ENCODE peak calls at places on chromosome 19, in eight cellular contexts. B is transverse colon, O is SK-N-SH, J is ovary, G is esophagus muscularis mucosa, F is A549, P is suprapubic skin, T is stomach. L is an unnamed sample.

GRCh38 chr19:33871605-33872004 is 74.9 kb downstream of the KCTD15 start:
- DNase-seq in J (no peak), P (no peak), T (no peak), F (no peak), O (no peak), B (no peak), G (no peak), L (no peak)

GRCh38 chr19:47378246-47378645 is 29.1 kb downstream of the DHX34 start:
- DNase-seq in J (no peak), O (no peak), F (no peak), P (no peak), G (no peak), T (no peak), B (no peak), L (no peak)

GRCh38 chr19:7888145-7888825 is at the start of gene LRRC8E:
- DNase-seq in O (peak; percentile 24), B (peak; percentile 79), J (peak; percentile 17), P (no peak), F (peak; percentile 62), T (peak; percentile 79), G (no peak), L (no peak)

GRCh38 chr19:8358948-8359347 is 5.0 kb upstream of the ANGPTL4 start:
- DNase-seq in F (no peak), J (no peak), P (no peak), O (no peak), G (no peak), T (no peak), B (no peak), L (no peak)

GRCh38 chr19:51751655-51752054 is at the start of gene FPR1:
- DNase-seq in J (no peak), O (no peak), B (no peak), F (no peak), P (peak; percentile 23), G (no peak), T (no peak), L (no peak)

GRCh38 chr19:19105365-19106060 is 32.8 kb downstream of the TMEM161A start:
- DNase-seq in B (peak; percentile 69), J (peak; percentile 89), O (peak; percentile 56), T (peak; percentile 51), P (no peak), G (no peak), F (peak; percentile 48), L (no peak)

GRCh38 chr19:29845576-29846176 is 33.9 kb downstream of the CCNE1 start:
- DNase-seq in J (no peak), G (no peak), O (peak; percentile 63), T (no peak), B (peak; percentile 37), P (no peak), F (peak; percentile 87), L (no peak)

GRCh38 chr19:30851646-30852045 is 479.5 kb downstream of the ZNF536 start:
- DNase-seq in O (no peak), G (peak; percentile 83), F (no peak), P (no peak), J (no peak), B (no peak), T (no peak), L (no peak)

GRCh38 chr19:6802336-6803035 is 30.0 kb downstream of the VAV1 start:
- DNase-seq in O (no peak), F (peak; percentile 25), P (peak; percentile 78), G (peak; percentile 92), T (peak; percentile 39), J (no peak), B (peak; percentile 60), L (peak; percentile 28)

GRCh38 chr19:13817018-13817614 is 21.9 kb downstream of the ZSWIM4 start:
- DNase-seq in T (peak; percentile 74), P (no peak), G (no peak), B (peak; percentile 82), J (no peak), O (no peak), F (no peak), L (no peak)

GRCh38 chr19:18746393-18747167 is 44.5 kb downstream of the COMP start:
- DNase-seq in G (no peak), T (no peak), F (no peak), J (no peak), P (no peak), O (no peak), B (no peak), L (no peak)

GRCh38 chr19:19966862-19967261 is 66.1 kb downstream of the ZNF93 start:
- DNase-seq in B (no peak), J (no peak), O (no peak), P (no peak), G (peak; percentile 17), F (no peak), T (no peak), L (no peak)

GRCh38 chr19:52570005-52570861 is at the start of gene ZNF701:
- DNase-seq in G (peak; percentile 99), F (no peak), P (peak; percentile 98), B (peak; percentile 97), J (peak; percentile 97), O (peak; percentile 92), T (peak; percentile 97), L (peak; percentile 96)

GRCh38 chr19:11027381-11027780 is 61.9 kb upstream of the LDLR start:
- DNase-seq in G (no peak), B (no peak), P (no peak), O (no peak), J (no peak), F (no peak), T (no peak), L (no peak)

GRCh38 chr19:13051581-13052165 is 51.0 kb downstream of the LYL1 start:
- DNase-seq in F (no peak), B (peak; percentile 76), O (no peak), P (no peak), G (no peak), J (peak; percentile 76), T (peak; percentile 88), L (peak; percentile 50)

GRCh38 chr19:35644987-35645679 is 3.0 kb upstream of the COX6B1 start:
- DNase-seq in B (peak; percentile 92), P (peak; percentile 93), J (peak; percentile 94), G (peak; percentile 95), T (peak; percentile 87), O (peak; percentile 75), F (peak; percentile 81), L (peak; percentile 74)

GRCh38 chr19:7506385-7507328 is 9.2 kb upstream of the ZNF358 start:
- DNase-seq in O (peak; percentile 81), T (peak; percentile 86), P (no peak), F (peak; percentile 62), J (peak; percentile 72), B (peak; percentile 94), G (no peak), L (peak; percentile 82)

DNA sequence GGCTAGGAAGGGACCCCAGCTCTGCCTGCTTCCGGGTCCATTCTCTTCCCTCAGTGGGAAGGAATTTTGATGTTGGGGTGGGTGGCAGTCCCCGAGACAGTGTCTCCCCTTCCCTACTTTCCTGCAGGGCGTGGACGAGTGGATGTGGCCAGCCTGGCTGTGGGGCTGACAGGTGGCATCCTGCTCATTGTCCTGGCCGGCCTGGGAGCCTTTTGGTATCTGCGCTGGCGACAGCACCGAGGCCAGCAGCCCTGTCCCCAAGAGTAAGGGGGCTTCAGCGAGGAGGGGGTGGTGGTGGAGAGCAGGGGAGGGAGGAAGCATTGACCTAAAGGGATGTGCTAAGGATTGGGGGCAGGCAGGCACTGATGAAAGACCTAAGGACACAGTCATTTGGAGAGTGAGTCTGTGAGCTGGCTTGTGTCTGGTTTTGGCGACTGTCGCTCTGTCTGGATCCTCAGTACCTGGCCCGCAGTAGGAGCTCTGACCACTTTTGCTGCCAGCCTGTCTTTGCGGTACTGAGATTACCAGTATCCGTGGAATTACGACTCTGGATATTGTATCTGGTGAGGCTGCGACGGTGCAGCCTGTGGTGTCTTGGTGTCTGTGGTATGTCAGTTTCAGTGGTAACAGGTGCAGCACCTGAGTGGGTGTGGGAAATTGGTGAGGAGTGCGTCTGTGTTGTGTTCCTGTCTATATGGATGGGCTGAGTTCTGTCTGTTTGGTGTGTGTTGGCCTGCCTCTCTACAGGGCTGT is 2.4 kb upstream of the PRR12 start:
- DNase-seq in F (no peak), J (no peak), T (no peak), O (no peak), P (no peak), B (no peak), G (no peak), L (no peak)
- TF ChIP-seq CTCF in F (no peak), J (no peak), T (no peak), O (no peak), P (no peak), B (no peak), G (no peak), L (no peak)

GRCh38 chr19:38559428-38560401 is 58.0 kb downstream of the MAP4K1 start:
- DNase-seq in P (no peak), F (no peak), T (no peak), O (no peak), B (no peak), J (no peak), G (no peak), L (no peak)

GRCh38 chr19:38556521-38557174 is 61.1 kb downstream of the MAP4K1 start:
- DNase-seq in J (no peak), P (no peak), T (no peak), O (no peak), F (no peak), G (no peak), B (no peak), L (no peak)

GRCh38 chr19:38555200-38555599 is 62.6 kb downstream of the MAP4K1 start:
- DNase-seq in G (no peak), T (no peak), P (no peak), J (no peak), O (no peak), F (no peak), B (no peak), L (no peak)

GRCh38 chr19:38554676-38555141 is 63.0 kb downstream of the MAP4K1 start:
- DNase-seq in G (no peak), P (no peak), J (no peak), O (no peak), B (no peak), F (no peak), T (no peak), L (no peak)

DNA sequence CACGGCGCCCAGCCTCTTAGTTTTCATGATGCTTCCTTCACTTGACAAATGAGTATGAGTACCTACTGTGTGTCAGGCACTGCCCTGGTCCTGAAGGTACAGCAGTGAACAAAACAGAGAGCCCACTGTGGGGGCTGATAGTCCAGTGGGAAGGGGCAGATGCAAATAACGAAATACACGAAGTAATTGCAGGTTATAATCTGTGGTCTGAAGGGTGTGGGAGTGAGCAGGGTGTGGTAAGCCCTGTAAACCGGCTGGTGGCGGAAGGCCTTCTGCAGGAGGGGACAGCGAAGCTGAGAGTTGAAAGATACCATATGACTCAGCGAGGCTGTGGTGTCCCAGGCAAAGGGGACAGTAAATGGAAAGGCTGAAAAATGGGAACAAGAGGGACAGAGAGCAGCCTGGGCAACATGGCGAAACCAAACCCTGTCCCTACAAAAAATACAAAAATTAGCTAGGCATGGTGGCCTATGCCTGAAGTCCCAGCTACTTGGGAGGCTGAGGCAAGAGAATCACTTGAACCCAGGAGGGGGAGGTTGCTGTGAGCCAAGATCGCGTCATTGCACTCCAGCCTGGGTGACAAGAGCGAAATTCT is 60.5 kb downstream of the MAP4K1 start:
- DNase-seq in F (no peak), O (no peak), B (peak; percentile 63), P (no peak), G (no peak), J (no peak), T (peak; percentile 29), L (no peak)
- TF ChIP-seq EP300 in F (no peak), O (no peak), B (no peak), P (no peak), G (no peak), J (no peak), T (no peak), L (no peak)

GRCh38 chr19:2981898-2982297 is 4.5 kb downstream of the TLE6 start:
- DNase-seq in G (no peak), T (no peak), J (no peak), O (no peak), B (no peak), P (no peak), F (no peak), L (no peak)
- TF ChIP-seq CTCF in G (no peak), T (no peak), J (no peak), O (no peak), B (no peak), P (no peak), F (no peak), L (no peak)

GRCh38 chr19:641702-642101 is 2.0 kb downstream of the FGF22 start:
- DNase-seq in B (no peak), P (no peak), J (no peak), T (no peak), G (no peak), O (no peak), F (no peak), L (no peak)
- TF ChIP-seq EP300 in B (no peak), P (no peak), J (no peak), T (no peak), G (no peak), O (no peak), F (no peak), L (no peak)